ENCODE peak calls at places on chromosomes 12 and 14, in six cellular contexts. Z is brain microvascular endothelial cell, T is AG09309, L is esophagus squamous epithelium, I is AG04449, X is lower lobe of right lung. F is an unnamed sample.

GRCh38 chr12:80187660-80188090 is 88.3 kb downstream of the OTOGL start:
- DNase-seq in T (no peak), I (no peak), L (no peak), Z (peak; percentile 62), X (no peak), F (peak; percentile 10)

GRCh38 chr12:67928621-67929369 is 60.5 kb upstream of the IFNG-AS1 start:
- DNase-seq in I (no peak), Z (no peak), X (no peak), T (no peak), L (no peak), F (no peak)

GRCh38 chr12:132952371-132953162 is 3.5 kb downstream of the ZNF605 start:
- DNase-seq in X (no peak), T (no peak), L (no peak), I (no peak), Z (no peak), F (no peak)

GRCh38 chr14:42335918-42336317 is 729.2 kb downstream of the LRFN5 start:
- DNase-seq in T (no peak), L (no peak), X (no peak), Z (no peak), I (no peak), F (no peak)

GRCh38 chr12:27965411-27965810 is 7.1 kb downstream of the PTHLH start:
- DNase-seq in Z (no peak), X (no peak), I (no peak), L (no peak), T (no peak), F (no peak)

GRCh38 chr12:104698871-104699270 is 242.1 kb downstream of the CHST11 start:
- DNase-seq in I (no peak), T (no peak), X (no peak), L (no peak), Z (no peak), F (no peak)

GRCh38 chr12:24072302-24072701 is 122.8 kb upstream of the SOX5 start:
- DNase-seq in I (no peak), X (no peak), L (no peak), Z (no peak), T (no peak), F (no peak)

GRCh38 chr12:116188581-116188980 is 88.9 kb downstream of the MED13L start:
- DNase-seq in X (no peak), I (no peak), T (no peak), L (no peak), Z (no peak), F (no peak)

GRCh38 chr12:8560986-8561385 is 20.3 kb upstream of the CLEC4E start:
- DNase-seq in I (no peak), X (no peak), Z (no peak), L (no peak), T (no peak), F (no peak)

GRCh38 chr12:90211017-90211416 is 502.4 kb upstream of the ATP2B1 start:
- DNase-seq in Z (peak; percentile 65), X (no peak), I (peak; percentile 17), L (no peak), T (peak; percentile 71), F (no peak)

GRCh38 chr12:124515981-124516380 is 51.4 kb downstream of the NCOR2 start:
- DNase-seq in X (no peak), Z (no peak), T (no peak), I (no peak), L (no peak), F (no peak)

GRCh38 chr12:62032838-62033237 is 227.4 kb upstream of the USP15 start:
- DNase-seq in L (no peak), I (no peak), Z (no peak), T (no peak), X (no peak), F (no peak)

GRCh38 chr12:62799126-62799736 is 135.7 kb downstream of the PPM1H start:
- DNase-seq in I (no peak), Z (peak; percentile 76), L (no peak), X (no peak), T (no peak), F (peak; percentile 71)

GRCh38 chr12:50689437-50689836 is 74.5 kb upstream of the ATF1 start:
- DNase-seq in L (no peak), I (no peak), T (no peak), X (no peak), Z (no peak), F (no peak)

GRCh38 chr14:105384041-105384557 is 14.2 kb upstream of the TEX22 start:
- DNase-seq in I (no peak), L (no peak), T (no peak), Z (no peak), X (no peak), F (no peak)

GRCh38 chr12:22477894-22478287 is 66.5 kb downstream of the C2CD5 start:
- DNase-seq in I (no peak), X (no peak), T (no peak), Z (peak; percentile 62), L (no peak), F (peak; percentile 6)

GRCh38 chr12:12561305-12562015 is 1.2 kb downstream of the DUSP16 start:
- DNase-seq in X (peak; percentile 82), L (no peak), Z (peak; percentile 29), I (no peak), T (no peak), F (peak; percentile 32)

GRCh38 chr12:69341328-69341727 is 6.9 kb upstream of the LYZ start:
- DNase-seq in I (no peak), T (no peak), L (no peak), Z (no peak), X (no peak), F (no peak)

GRCh38 chr12:119659289-119659897 is 8.5 kb upstream of the PRKAB1 start:
- DNase-seq in I (no peak), Z (peak; percentile 42), X (no peak), L (no peak), T (no peak), F (peak; percentile 66)

GRCh38 chr14:101707285-101707842 is 54.1 kb upstream of the PPP2R5C start:
- DNase-seq in X (no peak), T (peak; percentile 65), Z (peak; percentile 66), L (no peak), I (peak; percentile 36), F (peak; percentile 82)

GRCh38 chr14:35365130-35366047 is 39.2 kb downstream of the NFKBIA start:
- DNase-seq in T (no peak), I (no peak), Z (peak; percentile 86), L (peak; percentile 18), X (peak; percentile 76), F (peak; percentile 65)

GRCh38 chr14:22974530-22975313 is 7.6 kb downstream of the AJUBA start:
- DNase-seq in T (no peak), I (no peak), Z (no peak), L (no peak), X (no peak), F (no peak)

GRCh38 chr12:120095356-120096135 is 21.0 kb downstream of the RAB35 start:
- DNase-seq in Z (no peak), I (no peak), L (no peak), T (no peak), X (no peak), F (no peak)

DNA sequence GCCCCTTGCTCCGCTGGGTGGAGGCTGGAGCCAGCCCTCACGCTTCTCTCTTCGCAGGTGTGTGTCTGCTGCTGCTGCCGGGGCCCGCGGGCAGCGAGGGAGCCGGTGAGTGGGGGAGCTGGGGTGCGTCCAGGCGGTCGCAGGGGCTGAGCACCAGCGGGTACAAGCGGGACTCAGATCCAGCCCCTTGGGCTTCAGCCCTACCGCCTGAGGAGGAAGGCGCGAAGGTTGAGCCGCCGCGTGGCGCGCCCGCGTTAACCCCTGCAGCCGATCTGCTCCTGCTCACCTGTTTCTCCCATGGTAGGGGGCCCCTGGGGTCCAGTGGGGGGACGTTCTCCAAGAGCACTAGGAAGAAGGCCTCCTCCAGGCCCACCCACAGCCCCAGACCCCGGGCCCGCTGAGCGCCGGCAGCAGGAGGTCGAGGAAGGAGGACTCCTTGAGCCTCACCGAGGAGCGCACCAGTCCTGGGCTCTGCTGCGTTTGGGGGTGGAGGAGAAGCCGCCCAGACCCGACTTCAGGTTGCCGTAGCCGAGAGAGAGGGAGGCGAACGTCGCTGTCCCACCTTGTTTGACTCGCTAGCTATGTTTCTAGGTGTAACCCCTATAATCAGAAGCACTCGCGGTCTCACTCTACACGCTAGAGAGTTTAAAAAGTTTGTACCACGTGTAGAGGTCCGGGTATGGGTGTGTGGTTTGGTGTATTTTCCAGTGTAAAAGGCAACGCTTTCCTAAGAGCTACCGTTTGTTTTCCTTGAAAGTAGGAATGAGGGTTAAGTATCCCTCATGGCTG is 834 bp downstream of the COCH start:
- DNase-seq in L (no peak), T (no peak), I (no peak), Z (no peak), X (no peak), F (peak; percentile 60)
- TF ChIP-seq CTCF in L (no peak), T (no peak), I (no peak), Z (no peak), X (no peak), F (no peak)

GRCh38 chr14:68842298-68842697 is 49.4 kb upstream of the ZFP36L1 start:
- DNase-seq in X (no peak), T (no peak), L (no peak), I (no peak), Z (no peak), F (no peak)

GRCh38 chr14:68844210-68844545 is 51.3 kb upstream of the ZFP36L1 start:
- DNase-seq in X (no peak), L (no peak), T (no peak), I (no peak), Z (no peak), F (no peak)

GRCh38 chr14:68843471-68844209 is 50.8 kb upstream of the ZFP36L1 start:
- DNase-seq in X (peak; percentile 85), I (no peak), L (no peak), Z (peak; percentile 67), T (no peak), F (peak; percentile 80)

GRCh38 chr14:68840454-68840853 is 47.6 kb upstream of the ZFP36L1 start:
- DNase-seq in X (no peak), I (no peak), Z (no peak), T (no peak), L (no peak), F (no peak)

DNA sequence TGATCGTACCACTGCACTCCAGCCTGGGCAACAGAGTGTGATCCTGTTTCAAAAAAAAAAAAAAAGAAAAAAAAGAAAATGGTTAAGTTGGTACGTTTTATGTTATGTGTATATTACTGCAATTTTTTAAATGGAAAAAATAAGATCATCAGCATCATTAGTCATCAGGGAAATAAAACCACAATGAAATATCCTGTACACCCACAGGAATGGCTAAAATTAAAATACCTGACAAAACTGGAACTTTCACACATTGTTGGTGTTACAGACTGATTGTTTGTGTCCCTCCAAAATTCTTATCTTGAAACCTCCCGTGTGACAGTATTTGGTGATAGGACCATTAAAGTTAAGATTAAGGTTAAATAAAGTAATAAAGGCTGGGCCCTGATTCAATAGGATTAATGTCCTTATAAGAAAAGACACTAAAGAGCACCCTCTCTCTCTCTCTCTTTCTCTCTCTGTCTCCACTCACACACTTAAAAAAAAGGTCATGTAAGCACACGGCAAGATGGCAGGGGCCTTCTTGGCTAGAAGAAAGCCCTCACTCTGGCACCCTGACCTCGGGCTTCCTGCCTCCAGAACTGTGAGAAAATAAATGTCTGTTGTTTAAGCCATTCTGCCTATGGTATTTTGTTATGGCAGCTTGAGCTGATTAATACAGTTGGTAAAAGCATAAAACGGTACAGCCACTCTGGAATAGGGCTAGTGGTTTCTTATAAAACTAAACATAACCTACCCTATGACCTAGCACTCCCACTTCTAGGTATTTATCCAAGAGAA is 48.4 kb upstream of the ZFP36L1 start:
- DNase-seq in L (no peak), Z (no peak), I (no peak), T (no peak), X (no peak), F (no peak)
- TF ChIP-seq CTCF in L (no peak), Z (no peak), I (no peak), T (no peak), X (no peak), F (no peak)

GRCh38 chr12:55728932-55729591 is at the start of gene CD63:
- DNase-seq in X (peak; percentile 94), L (peak; percentile 68), T (no peak), I (no peak), Z (peak; percentile 81), F (peak; percentile 97)
- TF ChIP-seq CTCF in X (no peak), L (no peak), T (no peak), I (no peak), Z (no peak), F (no peak)

GRCh38 chr14:68297871-68298468 is 478.4 kb downstream of the RAD51B start:
- DNase-seq in T (no peak), L (no peak), I (no peak), Z (peak; percentile 3), X (no peak), F (no peak)
- TF ChIP-seq CTCF in T (peak; percentile 43), L (no peak), I (peak; percentile 7), Z (peak; percentile 60), X (peak; percentile 31), F (no peak)